ENCODE peak calls at places on chromosome 7, in eight cellular contexts. Z is NCI-H2081 treated with DMSO at 0.1 percent for 48 hours; A is EL; B is type B pancreatic cell; F is stomach; G is stimulated activated CD4-positive, alpha-beta T cell treated with anti-CD3 and anti-CD28 coated beads, Interleukin-15, amount 100 ng/mL, for 1 hour; V is tibial nerve; S is WTC11. R is an unnamed sample.

GRCh38 chr7:17633099-17633498 is 307.2 kb downstream of the SNX13 start:
- DNase-seq in Z (no peak), G (no peak), S (no peak), B (no peak), A (peak; percentile 67), F (no peak), V (no peak), R (peak; percentile 40)

GRCh38 chr7:50677279-50677996 is 105.3 kb downstream of the GRB10 start:
- DNase-seq in F (no peak), Z (no peak), G (no peak), S (no peak), B (no peak), A (no peak), V (no peak), R (no peak)

GRCh38 chr7:64574481-64575159 is 11.7 kb upstream of the ZNF680 start:
- DNase-seq in S (peak; percentile 40), Z (no peak), F (no peak), G (no peak), B (no peak), V (no peak), A (peak; percentile 18), R (peak; percentile 63)

GRCh38 chr7:137950263-137950621 is 51.6 kb downstream of the CREB3L2 start:
- DNase-seq in S (no peak), V (no peak), Z (no peak), G (no peak), A (no peak), B (no peak), F (no peak), R (no peak)

GRCh38 chr7:50306491-50307367 is 2.2 kb downstream of the IKZF1 start:
- DNase-seq in B (no peak), G (no peak), Z (no peak), S (no peak), A (no peak), F (no peak), V (no peak), R (no peak)

GRCh38 chr7:149771199-149771636 is 2.2 kb downstream of the ZNF467 start:
- DNase-seq in F (peak; percentile 34), G (no peak), S (no peak), A (no peak), Z (no peak), V (no peak), B (peak; percentile 71), R (no peak)

GRCh38 chr7:2251841-2252771 is 10.1 kb downstream of the NUDT1 start:
- DNase-seq in Z (no peak), A (no peak), S (no peak), B (no peak), F (no peak), G (no peak), V (no peak), R (no peak)

GRCh38 chr7:44380831-44381493 is 55.6 kb upstream of the CAMK2B start:
- DNase-seq in Z (no peak), G (no peak), V (no peak), S (no peak), F (peak; percentile 17), A (peak; percentile 73), B (no peak), R (peak; percentile 36)

GRCh38 chr7:96786998-96787395 is 77.4 kb upstream of the SEM1 start:
- DNase-seq in G (no peak), S (peak; percentile 19), F (no peak), A (no peak), Z (no peak), V (no peak), B (no peak), R (no peak)

GRCh38 chr7:52705768-52706167 is 329.7 kb upstream of the POM121L12 start:
- DNase-seq in Z (no peak), V (no peak), G (no peak), A (no peak), S (no peak), F (no peak), B (no peak), R (no peak)

GRCh38 chr7:42628021-42628420 is 283.8 kb downstream of the C7orf25 start:
- DNase-seq in F (no peak), G (no peak), B (no peak), Z (no peak), S (no peak), V (no peak), A (no peak), R (peak; percentile 14)

GRCh38 chr7:138785587-138786437 is 12.0 kb upstream of the TMEM213 start:
- DNase-seq in V (no peak), Z (no peak), B (no peak), G (no peak), S (no peak), A (peak; percentile 71), F (no peak), R (no peak)

GRCh38 chr7:81725003-81725402 is 44.8 kb downstream of the HGF start:
- DNase-seq in S (no peak), A (peak; percentile 41), F (no peak), Z (no peak), V (no peak), B (no peak), G (no peak), R (peak; percentile 24)

GRCh38 chr7:25369794-25370193 is 141.5 kb upstream of the NPVF start:
- DNase-seq in B (no peak), F (peak; percentile 34), A (no peak), Z (no peak), S (no peak), G (no peak), V (no peak), R (no peak)

GRCh38 chr7:5776894-5777645 is 4.4 kb downstream of the RNF216 start:
- DNase-seq in A (no peak), G (no peak), B (no peak), V (no peak), F (no peak), Z (no peak), S (no peak), R (no peak)

GRCh38 chr7:151260883-151261282 is 12.4 kb upstream of the SMARCD3 start:
- DNase-seq in A (no peak), S (no peak), F (no peak), V (no peak), G (no peak), Z (no peak), B (no peak), R (no peak)

GRCh38 chr7:91291902-91292301 is 27.7 kb downstream of the FZD1 start:
- DNase-seq in Z (no peak), B (no peak), S (peak; percentile 16), F (no peak), V (no peak), A (no peak), G (no peak), R (no peak)

GRCh38 chr7:40733578-40733977 is 598.8 kb downstream of the SUGCT start:
- DNase-seq in F (no peak), A (no peak), V (no peak), B (no peak), Z (no peak), S (no peak), G (no peak), R (no peak)

GRCh38 chr7:107660381-107661080 is at the start of gene SLC26A4:
- DNase-seq in Z (no peak), S (peak; percentile 15), V (no peak), B (no peak), G (no peak), F (no peak), A (peak; percentile 18), R (no peak)

GRCh38 chr7:94656925-94657731 is 1.2 kb upstream of the SGCE start:
- DNase-seq in S (no peak), V (no peak), Z (no peak), A (peak; percentile 55), G (no peak), B (no peak), F (no peak), R (peak; percentile 65)

GRCh38 chr7:92056276-92056675 is 78.0 kb downstream of the CYP51A1 start:
- DNase-seq in A (no peak), F (no peak), S (no peak), B (no peak), V (no peak), Z (no peak), G (no peak), R (no peak)

GRCh38 chr7:12322287-12322902 is 81.3 kb downstream of the VWDE start:
- DNase-seq in S (no peak), A (peak; percentile 6), Z (peak; percentile 25), G (no peak), F (no peak), V (no peak), B (no peak), R (peak; percentile 33)

GRCh38 chr7:41786943-41787342 is 84.1 kb upstream of the INHBA start:
- DNase-seq in Z (no peak), V (no peak), B (no peak), A (no peak), F (no peak), G (no peak), S (no peak), R (no peak)

R was measured in astrocyte of the spinal cord.